ENCODE peak calls at places on chromosomes 12 and 14, in nine cellular contexts. One of them, this sample, is unnamed.

GRCh38 chr14:32354716-32355115 is 25.6 kb downstream of the AKAP6 start:
- DNase-seq in dorsolateral prefrontal cortex: no peak
- DNase-seq in fibroblast of mammary gland: no peak
- DNase-seq in suprapubic skin: no peak
- DNase-seq in bronchial epithelial cell: no peak
- DNase-seq in esophagus muscularis mucosa: peak
- DNase-seq in fibroblast of the aortic adventitia: no peak
- DNase-seq in uterus: no peak
- DNase-seq in body of pancreas: peak
- DNase-seq in this sample: no peak

GRCh38 chr14:65414961-65415589 is 2.5 kb downstream of the FUT8 start:
- DNase-seq in bronchial epithelial cell: peak
- DNase-seq in suprapubic skin: no peak
- DNase-seq in uterus: no peak
- DNase-seq in esophagus muscularis mucosa: no peak
- DNase-seq in fibroblast of the aortic adventitia: peak
- DNase-seq in body of pancreas: peak
- DNase-seq in dorsolateral prefrontal cortex: no peak
- DNase-seq in fibroblast of mammary gland: peak
- DNase-seq in this sample: peak

GRCh38 chr14:74804219-74804825 is 41.2 kb downstream of the YLPM1 start:
- DNase-seq in fibroblast of the aortic adventitia: peak
- DNase-seq in uterus: no peak
- DNase-seq in esophagus muscularis mucosa: no peak
- DNase-seq in dorsolateral prefrontal cortex: no peak
- DNase-seq in body of pancreas: no peak
- DNase-seq in fibroblast of mammary gland: peak
- DNase-seq in bronchial epithelial cell: peak
- DNase-seq in suprapubic skin: no peak
- DNase-seq in this sample: peak

GRCh38 chr14:32073537-32074189 is 3.4 kb upstream of the ARHGAP5 start:
- DNase-seq in esophagus muscularis mucosa: no peak
- DNase-seq in fibroblast of the aortic adventitia: peak
- DNase-seq in bronchial epithelial cell: peak
- DNase-seq in dorsolateral prefrontal cortex: peak
- DNase-seq in fibroblast of mammary gland: peak
- DNase-seq in uterus: no peak
- DNase-seq in body of pancreas: peak
- DNase-seq in suprapubic skin: no peak
- DNase-seq in this sample: peak

GRCh38 chr14:69105326-69105725 is 47.6 kb downstream of the DCAF5 start:
- DNase-seq in fibroblast of mammary gland: peak
- DNase-seq in uterus: no peak
- DNase-seq in bronchial epithelial cell: peak
- DNase-seq in fibroblast of the aortic adventitia: peak
- DNase-seq in body of pancreas: no peak
- DNase-seq in esophagus muscularis mucosa: no peak
- DNase-seq in dorsolateral prefrontal cortex: no peak
- DNase-seq in suprapubic skin: no peak
- DNase-seq in this sample: peak

GRCh38 chr12:87687362-87687761 is 341.8 kb downstream of the C12orf50 start:
- DNase-seq in dorsolateral prefrontal cortex: no peak
- DNase-seq in fibroblast of the aortic adventitia: peak
- DNase-seq in suprapubic skin: no peak
- DNase-seq in esophagus muscularis mucosa: no peak
- DNase-seq in uterus: no peak
- DNase-seq in body of pancreas: peak
- DNase-seq in fibroblast of mammary gland: no peak
- DNase-seq in bronchial epithelial cell: no peak
- DNase-seq in this sample: peak

GRCh38 chr12:5864913-5865312 is 80.1 kb downstream of the ANO2 start:
- DNase-seq in suprapubic skin: no peak
- DNase-seq in fibroblast of mammary gland: no peak
- DNase-seq in uterus: no peak
- DNase-seq in dorsolateral prefrontal cortex: no peak
- DNase-seq in body of pancreas: no peak
- DNase-seq in fibroblast of the aortic adventitia: no peak
- DNase-seq in esophagus muscularis mucosa: no peak
- DNase-seq in bronchial epithelial cell: peak
- DNase-seq in this sample: no peak

GRCh38 chr12:120584343-120585149 is 3.3 kb upstream of the POP5 start:
- DNase-seq in uterus: peak
- DNase-seq in body of pancreas: peak
- DNase-seq in fibroblast of mammary gland: peak
- DNase-seq in bronchial epithelial cell: no peak
- DNase-seq in fibroblast of the aortic adventitia: peak
- DNase-seq in suprapubic skin: no peak
- DNase-seq in esophagus muscularis mucosa: no peak
- DNase-seq in dorsolateral prefrontal cortex: peak
- DNase-seq in this sample: peak

GRCh38 chr12:90067791-90068190 is 359.2 kb upstream of the ATP2B1 start:
- DNase-seq in bronchial epithelial cell: no peak
- DNase-seq in fibroblast of mammary gland: no peak
- DNase-seq in uterus: no peak
- DNase-seq in body of pancreas: no peak
- DNase-seq in esophagus muscularis mucosa: no peak
- DNase-seq in dorsolateral prefrontal cortex: no peak
- DNase-seq in fibroblast of the aortic adventitia: no peak
- DNase-seq in suprapubic skin: no peak
- DNase-seq in this sample: no peak

GRCh38 chr14:92368001-92368400 is 45.0 kb downstream of the SLC24A4 start:
- DNase-seq in fibroblast of mammary gland: no peak
- DNase-seq in suprapubic skin: no peak
- DNase-seq in esophagus muscularis mucosa: no peak
- DNase-seq in uterus: no peak
- DNase-seq in fibroblast of the aortic adventitia: no peak
- DNase-seq in bronchial epithelial cell: peak
- DNase-seq in body of pancreas: no peak
- DNase-seq in dorsolateral prefrontal cortex: no peak
- DNase-seq in this sample: no peak

GRCh38 chr12:131500564-131500963 is 210.3 kb upstream of the SFSWAP start:
- DNase-seq in bronchial epithelial cell: no peak
- DNase-seq in esophagus muscularis mucosa: no peak
- DNase-seq in fibroblast of the aortic adventitia: no peak
- DNase-seq in suprapubic skin: no peak
- DNase-seq in uterus: no peak
- DNase-seq in dorsolateral prefrontal cortex: no peak
- DNase-seq in fibroblast of mammary gland: no peak
- DNase-seq in body of pancreas: no peak
- DNase-seq in this sample: no peak

GRCh38 chr12:6020930-6021329 is 75.9 kb upstream of the ANO2 start:
- DNase-seq in bronchial epithelial cell: no peak
- DNase-seq in fibroblast of the aortic adventitia: no peak
- DNase-seq in esophagus muscularis mucosa: no peak
- DNase-seq in suprapubic skin: no peak
- DNase-seq in body of pancreas: no peak
- DNase-seq in fibroblast of mammary gland: no peak
- DNase-seq in dorsolateral prefrontal cortex: no peak
- DNase-seq in uterus: no peak
- DNase-seq in this sample: no peak

GRCh38 chr14:54251356-54251755 is 145.5 kb upstream of the CDKN3 start:
- DNase-seq in uterus: no peak
- DNase-seq in suprapubic skin: no peak
- DNase-seq in body of pancreas: no peak
- DNase-seq in dorsolateral prefrontal cortex: no peak
- DNase-seq in fibroblast of mammary gland: peak
- DNase-seq in fibroblast of the aortic adventitia: peak
- DNase-seq in bronchial epithelial cell: peak
- DNase-seq in esophagus muscularis mucosa: no peak
- DNase-seq in this sample: no peak

GRCh38 chr12:912466-913235 is 36.8 kb downstream of the RAD52 start:
- DNase-seq in fibroblast of the aortic adventitia: no peak
- DNase-seq in bronchial epithelial cell: no peak
- DNase-seq in esophagus muscularis mucosa: no peak
- DNase-seq in suprapubic skin: no peak
- DNase-seq in fibroblast of mammary gland: no peak
- DNase-seq in body of pancreas: no peak
- DNase-seq in dorsolateral prefrontal cortex: no peak
- DNase-seq in uterus: no peak
- DNase-seq in this sample: no peak

GRCh38 chr12:6960291-6961277 is 9.4 kb downstream of the PTPN6 start:
- DNase-seq in fibroblast of mammary gland: peak
- DNase-seq in uterus: no peak
- DNase-seq in fibroblast of the aortic adventitia: peak
- DNase-seq in esophagus muscularis mucosa: no peak
- DNase-seq in suprapubic skin: no peak
- DNase-seq in body of pancreas: no peak
- DNase-seq in bronchial epithelial cell: no peak
- DNase-seq in dorsolateral prefrontal cortex: no peak
- DNase-seq in this sample: peak

GRCh38 chr12:53182836-53183235 is 2.1 kb upstream of the CSAD start:
- DNase-seq in suprapubic skin: no peak
- DNase-seq in bronchial epithelial cell: peak
- DNase-seq in dorsolateral prefrontal cortex: no peak
- DNase-seq in uterus: no peak
- DNase-seq in fibroblast of mammary gland: peak
- DNase-seq in body of pancreas: peak
- DNase-seq in fibroblast of the aortic adventitia: no peak
- DNase-seq in esophagus muscularis mucosa: no peak
- DNase-seq in this sample: no peak

GRCh38 chr14:59190372-59190771 is 1.9 kb downstream of the DAAM1 start:
- DNase-seq in uterus: no peak
- DNase-seq in fibroblast of the aortic adventitia: no peak
- DNase-seq in suprapubic skin: no peak
- DNase-seq in fibroblast of mammary gland: peak
- DNase-seq in esophagus muscularis mucosa: no peak
- DNase-seq in dorsolateral prefrontal cortex: peak
- DNase-seq in bronchial epithelial cell: no peak
- DNase-seq in body of pancreas: peak
- DNase-seq in this sample: no peak
- TF ChIP-seq CTCF in uterus: no peak
- TF ChIP-seq CTCF in fibroblast of the aortic adventitia: peak
- TF ChIP-seq CTCF in suprapubic skin: no peak
- TF ChIP-seq CTCF in fibroblast of mammary gland: peak
- TF ChIP-seq CTCF in esophagus muscularis mucosa: peak
- TF ChIP-seq CTCF in dorsolateral prefrontal cortex: no peak
- TF ChIP-seq CTCF in bronchial epithelial cell: peak
- TF ChIP-seq CTCF in body of pancreas: no peak
- TF ChIP-seq CTCF in this sample: peak

GRCh38 chr14:90554341-90554740 is 157.5 kb downstream of the CALM1 start:
- DNase-seq in fibroblast of mammary gland: no peak
- DNase-seq in dorsolateral prefrontal cortex: peak
- DNase-seq in fibroblast of the aortic adventitia: no peak
- DNase-seq in uterus: no peak
- DNase-seq in esophagus muscularis mucosa: no peak
- DNase-seq in body of pancreas: no peak
- DNase-seq in bronchial epithelial cell: peak
- DNase-seq in suprapubic skin: no peak
- DNase-seq in this sample: no peak

GRCh38 chr14:90556050-90556477 is 159.2 kb downstream of the CALM1 start:
- DNase-seq in body of pancreas: peak
- DNase-seq in fibroblast of mammary gland: no peak
- DNase-seq in suprapubic skin: no peak
- DNase-seq in bronchial epithelial cell: no peak
- DNase-seq in dorsolateral prefrontal cortex: no peak
- DNase-seq in uterus: no peak
- DNase-seq in esophagus muscularis mucosa: no peak
- DNase-seq in fibroblast of the aortic adventitia: no peak
- DNase-seq in this sample: no peak

GRCh38 chr14:90556666-90557450 is 160.0 kb downstream of the CALM1 start:
- DNase-seq in fibroblast of mammary gland: no peak
- DNase-seq in body of pancreas: no peak
- DNase-seq in dorsolateral prefrontal cortex: no peak
- DNase-seq in suprapubic skin: no peak
- DNase-seq in esophagus muscularis mucosa: no peak
- DNase-seq in fibroblast of the aortic adventitia: no peak
- DNase-seq in bronchial epithelial cell: no peak
- DNase-seq in uterus: no peak
- DNase-seq in this sample: no peak

GRCh38 chr14:90553921-90554336 is 157.1 kb downstream of the CALM1 start:
- DNase-seq in uterus: no peak
- DNase-seq in dorsolateral prefrontal cortex: no peak
- DNase-seq in esophagus muscularis mucosa: no peak
- DNase-seq in fibroblast of mammary gland: no peak
- DNase-seq in bronchial epithelial cell: no peak
- DNase-seq in body of pancreas: no peak
- DNase-seq in fibroblast of the aortic adventitia: no peak
- DNase-seq in suprapubic skin: no peak
- DNase-seq in this sample: no peak

GRCh38 chr14:90555126-90556049 is 158.6 kb downstream of the CALM1 start:
- DNase-seq in bronchial epithelial cell: no peak
- DNase-seq in fibroblast of the aortic adventitia: no peak
- DNase-seq in uterus: no peak
- DNase-seq in suprapubic skin: no peak
- DNase-seq in dorsolateral prefrontal cortex: no peak
- DNase-seq in esophagus muscularis mucosa: no peak
- DNase-seq in fibroblast of mammary gland: no peak
- DNase-seq in body of pancreas: no peak
- DNase-seq in this sample: no peak
- H3K4me3 ChIP-seq in bronchial epithelial cell: no peak
- H3K4me3 ChIP-seq in fibroblast of the aortic adventitia: no peak
- H3K4me3 ChIP-seq in uterus: no peak
- H3K4me3 ChIP-seq in suprapubic skin: no peak
- H3K4me3 ChIP-seq in dorsolateral prefrontal cortex: peak
- H3K4me3 ChIP-seq in esophagus muscularis mucosa: peak
- H3K4me3 ChIP-seq in fibroblast of mammary gland: no peak
- H3K4me3 ChIP-seq in body of pancreas: no peak
- H3K4me3 ChIP-seq in this sample: no peak

DNA sequence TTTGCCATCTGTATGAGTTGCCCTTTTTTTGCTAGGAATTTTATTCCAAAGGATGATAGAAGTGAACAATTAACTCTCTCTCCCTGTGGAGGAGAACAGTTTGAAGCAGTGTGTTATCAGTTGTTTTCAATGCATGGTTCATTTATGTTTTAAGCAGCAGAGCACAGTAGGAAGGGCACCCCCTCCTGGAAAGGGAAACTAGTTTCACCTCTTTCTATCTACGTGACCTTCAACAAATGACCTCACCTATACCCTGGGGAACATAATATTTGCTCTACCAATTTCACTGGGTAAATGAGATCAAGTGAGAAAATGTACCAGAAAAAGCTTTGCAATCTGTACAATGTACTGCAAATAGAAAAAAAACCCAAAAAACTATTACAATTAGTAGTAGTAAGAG is 5.4 kb upstream of the DCP1B start:
- DNase-seq in fibroblast of mammary gland: no peak
- DNase-seq in dorsolateral prefrontal cortex: no peak
- DNase-seq in body of pancreas: no peak
- DNase-seq in esophagus muscularis mucosa: no peak
- DNase-seq in suprapubic skin: no peak
- DNase-seq in bronchial epithelial cell: no peak
- DNase-seq in uterus: no peak
- DNase-seq in fibroblast of the aortic adventitia: no peak
- DNase-seq in this sample: no peak
- TF ChIP-seq CTCF in fibroblast of mammary gland: peak
- TF ChIP-seq CTCF in dorsolateral prefrontal cortex: no peak
- TF ChIP-seq CTCF in body of pancreas: no peak
- TF ChIP-seq CTCF in esophagus muscularis mucosa: no peak
- TF ChIP-seq CTCF in suprapubic skin: no peak
- TF ChIP-seq CTCF in bronchial epithelial cell: no peak
- TF ChIP-seq CTCF in uterus: no peak
- TF ChIP-seq CTCF in fibroblast of the aortic adventitia: peak
- TF ChIP-seq CTCF in this sample: no peak

GRCh38 chr12:12338528-12339168 is 11.4 kb downstream of the MANSC1 start:
- DNase-seq in dorsolateral prefrontal cortex: no peak
- DNase-seq in uterus: no peak
- DNase-seq in body of pancreas: no peak
- DNase-seq in fibroblast of mammary gland: no peak
- DNase-seq in esophagus muscularis mucosa: no peak
- DNase-seq in fibroblast of the aortic adventitia: peak
- DNase-seq in suprapubic skin: no peak
- DNase-seq in bronchial epithelial cell: peak
- DNase-seq in this sample: peak
- H3K4me3 ChIP-seq in dorsolateral prefrontal cortex: no peak
- H3K4me3 ChIP-seq in uterus: no peak
- H3K4me3 ChIP-seq in body of pancreas: no peak
- H3K4me3 ChIP-seq in fibroblast of mammary gland: no peak
- H3K4me3 ChIP-seq in esophagus muscularis mucosa: no peak
- H3K4me3 ChIP-seq in fibroblast of the aortic adventitia: no peak
- H3K4me3 ChIP-seq in suprapubic skin: no peak
- H3K4me3 ChIP-seq in bronchial epithelial cell: no peak
- H3K4me3 ChIP-seq in this sample: no peak